ENCODE peak calls at places on chromosomes 7 and 10, in nine cellular contexts. One of them, this sample, is unnamed. For H3K4me1, the result is how much of the 10 kb centered on the place peaks cover.

GRCh38 chr7:29274156-29275017 is 79.8 kb downstream of the CHN2 start:
- DNase-seq in body of pancreas: no peak
- DNase-seq in psoas muscle: no peak
- DNase-seq in cardiac muscle cell: peak
- DNase-seq in heart right ventricle: no peak
- DNase-seq in uterus: no peak
- DNase-seq in lower lobe of right lung: no peak
- DNase-seq in tibial nerve: no peak
- DNase-seq in heart left ventricle: no peak
- DNase-seq in this sample: no peak

GRCh38 chr10:17512341-17513001 is 58.1 kb upstream of the ST8SIA6 start:
- DNase-seq in uterus: peak
- DNase-seq in cardiac muscle cell: peak
- DNase-seq in lower lobe of right lung: no peak
- DNase-seq in heart left ventricle: peak
- DNase-seq in heart right ventricle: no peak
- DNase-seq in body of pancreas: peak
- DNase-seq in psoas muscle: no peak
- DNase-seq in tibial nerve: peak
- DNase-seq in this sample: no peak

GRCh38 chr7:105227391-105227790 is 161.3 kb downstream of the SRPK2 start:
- DNase-seq in lower lobe of right lung: no peak
- DNase-seq in cardiac muscle cell: no peak
- DNase-seq in uterus: no peak
- DNase-seq in tibial nerve: no peak
- DNase-seq in body of pancreas: no peak
- DNase-seq in psoas muscle: no peak
- DNase-seq in heart right ventricle: no peak
- DNase-seq in heart left ventricle: no peak
- DNase-seq in this sample: no peak

GRCh38 chr10:60479305-60480020 is 89.8 kb upstream of the ANK3 start:
- DNase-seq in tibial nerve: no peak
- DNase-seq in cardiac muscle cell: no peak
- DNase-seq in heart left ventricle: no peak
- DNase-seq in psoas muscle: no peak
- DNase-seq in heart right ventricle: no peak
- DNase-seq in lower lobe of right lung: no peak
- DNase-seq in uterus: no peak
- DNase-seq in body of pancreas: no peak
- DNase-seq in this sample: no peak

GRCh38 chr7:100003711-100004661 is 11.4 kb upstream of the ZKSCAN1 start:
- DNase-seq in body of pancreas: peak
- DNase-seq in uterus: no peak
- DNase-seq in heart left ventricle: no peak
- DNase-seq in heart right ventricle: no peak
- DNase-seq in tibial nerve: no peak
- DNase-seq in lower lobe of right lung: peak
- DNase-seq in cardiac muscle cell: no peak
- DNase-seq in psoas muscle: no peak
- DNase-seq in this sample: no peak

GRCh38 chr7:142482899-142483658 is 225.2 kb upstream of the PRSS58 start:
- DNase-seq in tibial nerve: peak
- DNase-seq in psoas muscle: peak
- DNase-seq in heart left ventricle: no peak
- DNase-seq in lower lobe of right lung: no peak
- DNase-seq in body of pancreas: peak
- DNase-seq in uterus: no peak
- DNase-seq in heart right ventricle: no peak
- DNase-seq in cardiac muscle cell: peak
- DNase-seq in this sample: peak

GRCh38 chr7:3283130-3283704 is 17.8 kb upstream of the SDK1 start:
- DNase-seq in tibial nerve: no peak
- DNase-seq in cardiac muscle cell: no peak
- DNase-seq in lower lobe of right lung: no peak
- DNase-seq in heart left ventricle: no peak
- DNase-seq in uterus: no peak
- DNase-seq in body of pancreas: no peak
- DNase-seq in heart right ventricle: no peak
- DNase-seq in psoas muscle: no peak
- DNase-seq in this sample: no peak

GRCh38 chr10:27479016-27479415 is 25.1 kb upstream of the RAB18 start:
- DNase-seq in body of pancreas: no peak
- DNase-seq in heart left ventricle: no peak
- DNase-seq in heart right ventricle: no peak
- DNase-seq in lower lobe of right lung: no peak
- DNase-seq in uterus: no peak
- DNase-seq in psoas muscle: no peak
- DNase-seq in cardiac muscle cell: no peak
- DNase-seq in tibial nerve: no peak
- DNase-seq in this sample: no peak

GRCh38 chr7:42611961-42612360 is 299.9 kb downstream of the C7orf25 start:
- DNase-seq in uterus: no peak
- DNase-seq in heart left ventricle: no peak
- DNase-seq in lower lobe of right lung: no peak
- DNase-seq in body of pancreas: no peak
- DNase-seq in tibial nerve: no peak
- DNase-seq in heart right ventricle: no peak
- DNase-seq in cardiac muscle cell: peak
- DNase-seq in psoas muscle: no peak
- DNase-seq in this sample: no peak

GRCh38 chr10:102408728-102409603 is 9.6 kb downstream of the PSD start:
- DNase-seq in body of pancreas: no peak
- DNase-seq in lower lobe of right lung: peak
- DNase-seq in cardiac muscle cell: peak
- DNase-seq in psoas muscle: no peak
- DNase-seq in heart left ventricle: peak
- DNase-seq in heart right ventricle: no peak
- DNase-seq in uterus: peak
- DNase-seq in tibial nerve: no peak
- DNase-seq in this sample: peak

GRCh38 chr7:48255046-48255445 is 83.8 kb downstream of the ABCA13 start:
- DNase-seq in lower lobe of right lung: no peak
- DNase-seq in uterus: no peak
- DNase-seq in heart left ventricle: no peak
- DNase-seq in body of pancreas: no peak
- DNase-seq in tibial nerve: no peak
- DNase-seq in cardiac muscle cell: peak
- DNase-seq in heart right ventricle: no peak
- DNase-seq in psoas muscle: no peak
- DNase-seq in this sample: no peak

GRCh38 chr10:64350665-64351064 is 829.5 kb downstream of the REEP3 start:
- DNase-seq in uterus: no peak
- DNase-seq in cardiac muscle cell: no peak
- DNase-seq in heart right ventricle: no peak
- DNase-seq in tibial nerve: no peak
- DNase-seq in psoas muscle: no peak
- DNase-seq in body of pancreas: no peak
- DNase-seq in heart left ventricle: no peak
- DNase-seq in lower lobe of right lung: no peak
- DNase-seq in this sample: no peak

GRCh38 chr7:44284216-44284615 is 41.2 kb downstream of the CAMK2B start:
- DNase-seq in heart left ventricle: peak
- DNase-seq in heart right ventricle: peak
- DNase-seq in lower lobe of right lung: peak
- DNase-seq in body of pancreas: peak
- DNase-seq in psoas muscle: peak
- DNase-seq in uterus: peak
- DNase-seq in tibial nerve: no peak
- DNase-seq in cardiac muscle cell: no peak
- DNase-seq in this sample: peak

GRCh38 chr10:87771871-87772500 is 46.0 kb downstream of the ATAD1 start:
- DNase-seq in lower lobe of right lung: no peak
- DNase-seq in cardiac muscle cell: peak
- DNase-seq in psoas muscle: no peak
- DNase-seq in heart right ventricle: no peak
- DNase-seq in tibial nerve: no peak
- DNase-seq in heart left ventricle: no peak
- DNase-seq in uterus: no peak
- DNase-seq in body of pancreas: no peak
- DNase-seq in this sample: no peak

DNA sequence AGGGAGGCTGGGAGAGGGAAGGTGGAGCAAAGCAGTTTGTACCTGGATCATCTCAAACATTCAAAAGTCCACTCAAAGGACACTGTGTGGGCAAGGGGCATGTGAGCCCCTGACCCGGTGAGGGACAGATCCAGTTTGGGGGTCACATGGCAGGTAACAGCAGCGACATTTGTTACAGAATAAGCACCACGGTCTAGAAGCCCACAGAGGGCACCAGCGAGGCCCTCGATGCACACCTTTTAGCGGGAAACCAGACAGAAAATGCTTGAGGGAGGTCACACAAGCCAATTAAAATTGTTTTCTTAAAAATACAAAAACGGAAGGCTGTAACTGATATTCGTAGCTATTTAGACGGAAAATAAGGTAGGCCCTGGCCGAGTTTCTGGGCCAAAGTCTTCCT is 144.4 kb downstream of the ZMYND11 start:
- DNase-seq in tibial nerve: no peak
- DNase-seq in cardiac muscle cell: no peak
- DNase-seq in psoas muscle: no peak
- DNase-seq in lower lobe of right lung: no peak
- DNase-seq in uterus: no peak
- DNase-seq in body of pancreas: no peak
- DNase-seq in heart right ventricle: no peak
- DNase-seq in heart left ventricle: no peak
- DNase-seq in this sample: no peak
- TF ChIP-seq CTCF in tibial nerve: no peak
- TF ChIP-seq CTCF in cardiac muscle cell: no peak
- TF ChIP-seq CTCF in psoas muscle: no peak
- TF ChIP-seq CTCF in lower lobe of right lung: no peak
- TF ChIP-seq CTCF in uterus: no peak
- TF ChIP-seq CTCF in body of pancreas: no peak
- TF ChIP-seq CTCF in heart right ventricle: no peak
- TF ChIP-seq CTCF in heart left ventricle: no peak
- TF ChIP-seq CTCF in this sample: no peak

DNA sequence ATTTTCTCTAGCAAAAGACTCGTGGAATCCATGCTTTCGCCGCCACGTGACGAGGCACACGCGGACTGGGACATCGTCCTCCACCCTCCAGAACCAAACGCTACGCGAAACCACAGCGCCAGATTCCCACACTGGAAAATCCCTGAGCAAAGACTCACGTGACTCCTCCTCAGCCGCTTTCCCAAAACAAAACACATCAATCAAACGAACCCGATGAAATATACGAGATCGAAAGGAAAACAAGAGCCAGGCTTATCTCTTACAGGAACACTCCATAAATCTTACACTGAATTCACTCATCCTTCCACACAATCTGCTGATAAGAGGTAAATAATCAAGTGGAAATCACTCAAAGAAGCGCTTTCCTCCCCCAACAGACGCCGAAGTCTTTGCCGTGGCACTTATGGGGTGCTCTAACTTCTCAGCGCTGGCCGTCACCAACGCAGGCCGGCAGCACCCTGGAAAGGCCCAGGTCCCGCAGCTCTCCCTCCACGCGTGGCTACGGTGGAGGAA is 23.8 kb downstream of the DIP2C start:
- DNase-seq in lower lobe of right lung: no peak
- DNase-seq in psoas muscle: peak
- DNase-seq in heart right ventricle: no peak
- DNase-seq in cardiac muscle cell: peak
- DNase-seq in tibial nerve: no peak
- DNase-seq in body of pancreas: peak
- DNase-seq in uterus: no peak
- DNase-seq in heart left ventricle: peak
- DNase-seq in this sample: no peak
- H3K4me3 ChIP-seq in lower lobe of right lung: peak
- H3K4me3 ChIP-seq in psoas muscle: peak
- H3K4me3 ChIP-seq in heart right ventricle: peak
- H3K4me3 ChIP-seq in cardiac muscle cell: no peak
- H3K4me3 ChIP-seq in tibial nerve: no peak
- H3K4me3 ChIP-seq in body of pancreas: no peak
- H3K4me3 ChIP-seq in uterus: peak
- H3K4me3 ChIP-seq in heart left ventricle: peak
- H3K4me3 ChIP-seq in this sample: no peak

GRCh38 chr7:26630941-26631580 is 233.3 kb downstream of the SKAP2 start:
- DNase-seq in heart left ventricle: no peak
- DNase-seq in heart right ventricle: no peak
- DNase-seq in psoas muscle: no peak
- DNase-seq in uterus: no peak
- DNase-seq in tibial nerve: no peak
- DNase-seq in lower lobe of right lung: no peak
- DNase-seq in cardiac muscle cell: no peak
- DNase-seq in body of pancreas: no peak
- DNase-seq in this sample: no peak
- H3K4me1 ChIP-seq in heart left ventricle: under half
- H3K4me1 ChIP-seq in heart right ventricle: under half
- H3K4me1 ChIP-seq in psoas muscle: under half
- H3K4me1 ChIP-seq in uterus: under half
- H3K4me1 ChIP-seq in tibial nerve: under half
- H3K4me1 ChIP-seq in lower lobe of right lung: under half
- H3K4me1 ChIP-seq in cardiac muscle cell: under half
- H3K4me1 ChIP-seq in body of pancreas: under half
- H3K4me1 ChIP-seq in this sample: under half

GRCh38 chr10:79088176-79088575 is 19.4 kb downstream of the ZMIZ1 start:
- DNase-seq in psoas muscle: no peak
- DNase-seq in tibial nerve: no peak
- DNase-seq in heart left ventricle: no peak
- DNase-seq in lower lobe of right lung: peak
- DNase-seq in heart right ventricle: no peak
- DNase-seq in body of pancreas: peak
- DNase-seq in uterus: no peak
- DNase-seq in cardiac muscle cell: no peak
- DNase-seq in this sample: no peak

GRCh38 chr10:79084972-79085597 is 16.3 kb downstream of the ZMIZ1 start:
- DNase-seq in cardiac muscle cell: no peak
- DNase-seq in lower lobe of right lung: no peak
- DNase-seq in tibial nerve: no peak
- DNase-seq in psoas muscle: no peak
- DNase-seq in uterus: no peak
- DNase-seq in heart left ventricle: no peak
- DNase-seq in body of pancreas: no peak
- DNase-seq in heart right ventricle: peak
- DNase-seq in this sample: no peak

GRCh38 chr10:79088613-79089355 is 20.0 kb downstream of the ZMIZ1 start:
- DNase-seq in cardiac muscle cell: no peak
- DNase-seq in heart left ventricle: no peak
- DNase-seq in psoas muscle: no peak
- DNase-seq in uterus: no peak
- DNase-seq in lower lobe of right lung: no peak
- DNase-seq in body of pancreas: no peak
- DNase-seq in heart right ventricle: no peak
- DNase-seq in tibial nerve: no peak
- DNase-seq in this sample: no peak

GRCh38 chr10:79087721-79088120 is 19.0 kb downstream of the ZMIZ1 start:
- DNase-seq in uterus: no peak
- DNase-seq in body of pancreas: no peak
- DNase-seq in psoas muscle: no peak
- DNase-seq in heart left ventricle: no peak
- DNase-seq in lower lobe of right lung: no peak
- DNase-seq in tibial nerve: no peak
- DNase-seq in cardiac muscle cell: no peak
- DNase-seq in heart right ventricle: no peak
- DNase-seq in this sample: no peak

DNA sequence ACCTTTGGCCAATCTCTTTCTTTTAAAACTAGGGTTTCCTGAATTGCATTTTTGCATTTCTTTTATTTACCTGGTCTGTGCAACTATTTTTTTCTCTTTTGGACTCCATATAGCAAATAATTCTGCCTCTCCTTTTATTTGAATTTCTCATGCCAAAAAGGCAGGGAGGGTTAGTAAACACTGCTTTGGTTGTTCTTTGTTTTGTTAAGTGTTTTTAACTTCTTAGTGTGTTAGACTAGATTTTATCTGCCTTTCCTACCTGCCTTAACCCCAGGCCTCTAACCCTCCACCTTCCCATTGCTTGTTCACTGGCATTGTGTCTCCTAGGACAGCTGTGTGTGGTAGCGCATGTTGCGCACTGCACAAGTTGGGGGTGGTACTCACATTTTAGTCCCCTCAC is 18.1 kb downstream of the ZMIZ1 start:
- DNase-seq in uterus: no peak
- DNase-seq in body of pancreas: no peak
- DNase-seq in tibial nerve: no peak
- DNase-seq in psoas muscle: no peak
- DNase-seq in lower lobe of right lung: no peak
- DNase-seq in heart right ventricle: no peak
- DNase-seq in heart left ventricle: no peak
- DNase-seq in cardiac muscle cell: no peak
- DNase-seq in this sample: no peak
- TF ChIP-seq CTCF in uterus: no peak
- TF ChIP-seq CTCF in body of pancreas: no peak
- TF ChIP-seq CTCF in tibial nerve: no peak
- TF ChIP-seq CTCF in psoas muscle: no peak
- TF ChIP-seq CTCF in lower lobe of right lung: no peak
- TF ChIP-seq CTCF in heart right ventricle: no peak
- TF ChIP-seq CTCF in heart left ventricle: no peak
- TF ChIP-seq CTCF in cardiac muscle cell: no peak
- TF ChIP-seq CTCF in this sample: no peak